ENCODE peak calls at places on chromosome 15, in ten cellular contexts. G is cardiac fibroblast, D is ascending aorta, Z is body of pancreas, R is uterus, Q is bronchial epithelial cell, H is foreskin fibroblast, I is prostate gland, X is left lung, E is lower lobe of right lung. N is an unnamed sample.

GRCh38 chr15:58297639-58298038 is 134.2 kb upstream of the LIPC start:
- DNase-seq in G (no peak), D (no peak), Z (no peak), R (no peak), Q (no peak), H (no peak), I (no peak), X (no peak), E (no peak), N (no peak)

GRCh38 chr15:101401286-101401685 is 88.2 kb downstream of the PCSK6 start:
- DNase-seq in G (no peak), D (no peak), Z (no peak), R (no peak), Q (no peak), H (no peak), I (no peak), X (no peak), E (no peak), N (no peak)

GRCh38 chr15:38509152-38509551 is 55.2 kb downstream of the FAM98B start:
- DNase-seq in G (no peak), D (no peak), Z (no peak), R (no peak), Q (no peak), H (no peak), I (no peak), X (no peak), E (no peak), N (no peak)

GRCh38 chr15:55775316-55775715 is 32.4 kb upstream of the PRTG start:
- DNase-seq in G (no peak), D (no peak), Z (no peak), R (no peak), Q (peak), H (peak), I (no peak), X (no peak), E (no peak), N (no peak)

GRCh38 chr15:87762110-87762509 is 494.4 kb downstream of the NTRK3 start:
- DNase-seq in G (peak), D (no peak), Z (no peak), R (no peak), Q (no peak), H (no peak), I (no peak), X (no peak), E (no peak), N (no peak)

GRCh38 chr15:93028632-93029612 is 60.1 kb downstream of the RGMA start:
- DNase-seq in G (peak), D (peak), Z (peak), R (peak), Q (peak), H (peak), I (peak), X (peak), E (peak), N (no peak)

GRCh38 chr15:51970132-51970817 is 1.3 kb downstream of the LEO1 start:
- DNase-seq in G (no peak), D (no peak), Z (no peak), R (no peak), Q (peak), H (no peak), I (no peak), X (no peak), E (no peak), N (no peak)

GRCh38 chr15:37079726-37080125 is 20.6 kb downstream of the MEIS2 start:
- DNase-seq in G (peak), D (no peak), Z (no peak), R (no peak), Q (no peak), H (no peak), I (no peak), X (no peak), E (no peak), N (no peak)

GRCh38 chr15:29613951-29614382 is 208.3 kb downstream of the TJP1 start:
- DNase-seq in G (no peak), D (no peak), Z (peak), R (no peak), Q (no peak), H (no peak), I (no peak), X (no peak), E (no peak), N (no peak)

GRCh38 chr15:83444936-83445335 is 2.2 kb upstream of the SH3GL3 start:
- DNase-seq in G (no peak), D (no peak), Z (no peak), R (no peak), Q (no peak), H (no peak), I (no peak), X (no peak), E (no peak), N (no peak)

GRCh38 chr15:101327147-101327740 is 32.2 kb upstream of the SNRPA1 start:
- DNase-seq in G (no peak), D (peak), Z (peak), R (no peak), Q (no peak), H (no peak), I (no peak), X (no peak), E (no peak), N (no peak)

GRCh38 chr15:54345827-54346226 is 367.6 kb downstream of the UNC13C start:
- DNase-seq in G (no peak), D (no peak), Z (no peak), R (no peak), Q (no peak), H (no peak), I (no peak), X (no peak), E (no peak), N (no peak)

GRCh38 chr15:65841121-65841930 is 28.0 kb upstream of the RAB11A start:
- DNase-seq in G (peak), D (peak), Z (no peak), R (no peak), Q (peak), H (peak), I (no peak), X (peak), E (peak), N (no peak)

GRCh38 chr15:82952156-82953081 is at the start of gene HOMER2:
- DNase-seq in G (peak), D (no peak), Z (peak), R (no peak), Q (no peak), H (no peak), I (peak), X (no peak), E (peak), N (no peak)

GRCh38 chr15:100601158-100601557 is 826 bp downstream of the LINS1 start:
- DNase-seq in G (peak), D (no peak), Z (no peak), R (no peak), Q (peak), H (no peak), I (no peak), X (peak), E (peak), N (no peak)

GRCh38 chr15:76865548-76865991 is 39.6 kb downstream of the SCAPER start:
- DNase-seq in G (no peak), D (no peak), Z (no peak), R (no peak), Q (peak), H (no peak), I (no peak), X (no peak), E (no peak), N (no peak)

GRCh38 chr15:31338318-31338878 is 11.8 kb downstream of the KLF13 start:
- DNase-seq in G (peak), D (no peak), Z (peak), R (peak), Q (no peak), H (no peak), I (no peak), X (peak), E (peak), N (no peak)

GRCh38 chr15:79970921-79971434 is at the start of gene BCL2A1:
- DNase-seq in G (peak), D (no peak), Z (no peak), R (no peak), Q (peak), H (peak), I (no peak), X (peak), E (no peak), N (peak)

GRCh38 chr15:74179983-74180688 is 6.6 kb downstream of the ISLR start:
- DNase-seq in G (peak), D (no peak), Z (no peak), R (peak), Q (no peak), H (peak), I (no peak), X (peak), E (peak), N (no peak)

GRCh38 chr15:27951191-27951890 is 147.8 kb downstream of the OCA2 start:
- DNase-seq in G (no peak), D (no peak), Z (no peak), R (no peak), Q (no peak), H (no peak), I (no peak), X (no peak), E (no peak), N (no peak)

GRCh38 chr15:77040673-77041072 is 30.2 kb downstream of the TSPAN3 start:
- DNase-seq in G (peak), D (no peak), Z (no peak), R (no peak), Q (no peak), H (no peak), I (no peak), X (no peak), E (no peak), N (no peak)

GRCh38 chr15:40769310-40770146 is at the start of gene C15orf62:
- DNase-seq in G (peak), D (peak), Z (no peak), R (peak), Q (peak), H (no peak), I (peak), X (peak), E (peak), N (no peak)

GRCh38 chr15:92600902-92601301 is 54.7 kb downstream of the FAM174B start:
- DNase-seq in G (no peak), D (no peak), Z (no peak), R (no peak), Q (no peak), H (no peak), I (no peak), X (no peak), E (no peak), N (no peak)

GRCh38 chr15:96220657-96221056 is 109.8 kb upstream of the NR2F2 start:
- DNase-seq in G (no peak), D (no peak), Z (no peak), R (no peak), Q (no peak), H (no peak), I (no peak), X (no peak), E (no peak), N (no peak)

GRCh38 chr15:100350434-100351226 is 8.9 kb upstream of the ADAMTS17 start:
- DNase-seq in G (peak), D (peak), Z (peak), R (peak), Q (peak), H (peak), I (peak), X (no peak), E (no peak), N (no peak)

GRCh38 chr15:33022629-33023028 is 171.9 kb downstream of the FMN1 start:
- DNase-seq in G (peak), D (no peak), Z (no peak), R (no peak), Q (peak), H (peak), I (peak), X (peak), E (peak), N (no peak)

GRCh38 chr15:33448961-33449611 is 138.3 kb downstream of the RYR3 start:
- DNase-seq in G (no peak), D (no peak), Z (peak), R (no peak), Q (peak), H (no peak), I (no peak), X (no peak), E (no peak), N (no peak)

GRCh38 chr15:96893159-96893906 is 562.8 kb downstream of the NR2F2 start:
- DNase-seq in G (peak), D (no peak), Z (no peak), R (peak), Q (peak), H (no peak), I (peak), X (no peak), E (no peak), N (no peak)

GRCh38 chr15:50135123-50135541 is 16.1 kb upstream of the ATP8B4 start:
- DNase-seq in G (no peak), D (no peak), Z (no peak), R (no peak), Q (no peak), H (no peak), I (no peak), X (no peak), E (no peak), N (no peak)

GRCh38 chr15:38555686-38556334 is 8.8 kb downstream of the RASGRP1 start:
- DNase-seq in G (no peak), D (no peak), Z (no peak), R (no peak), Q (peak), H (peak), I (no peak), X (no peak), E (no peak), N (no peak)

GRCh38 chr15:29183071-29183831 is 86.4 kb downstream of the NSMCE3 start:
- DNase-seq in G (no peak), D (no peak), Z (no peak), R (no peak), Q (peak), H (peak), I (no peak), X (no peak), E (no peak), N (no peak)

GRCh38 chr15:33963831-33964664 is 4.2 kb upstream of the CHRM5 start:
- DNase-seq in G (peak), D (no peak), Z (no peak), R (no peak), Q (peak), H (peak), I (no peak), X (no peak), E (no peak), N (peak)

GRCh38 chr15:76335851-76336253 is 721 bp upstream of the ISL2 start:
- DNase-seq in G (no peak), D (no peak), Z (no peak), R (no peak), Q (no peak), H (peak), I (no peak), X (no peak), E (no peak), N (no peak)

GRCh38 chr15:88394553-88395159 is 72.5 kb downstream of the MRPL46 start:
- DNase-seq in G (no peak), D (no peak), Z (no peak), R (no peak), Q (no peak), H (no peak), I (no peak), X (no peak), E (no peak), N (no peak)

GRCh38 chr15:28917791-28918140 is 32.0 kb downstream of the APBA2 start:
- DNase-seq in G (no peak), D (no peak), Z (no peak), R (no peak), Q (no peak), H (no peak), I (no peak), X (no peak), E (peak), N (no peak)

GRCh38 chr15:67501836-67502461 is 19.0 kb upstream of the C15orf61 start:
- DNase-seq in G (no peak), D (no peak), Z (no peak), R (no peak), Q (no peak), H (no peak), I (no peak), X (no peak), E (no peak), N (no peak)

GRCh38 chr15:67504061-67504460 is 16.9 kb upstream of the C15orf61 start:
- DNase-seq in G (no peak), D (no peak), Z (no peak), R (no peak), Q (no peak), H (peak), I (no peak), X (no peak), E (no peak), N (no peak)

GRCh38 chr15:67505675-67506572 is 15.0 kb upstream of the C15orf61 start:
- DNase-seq in G (no peak), D (no peak), Z (no peak), R (no peak), Q (no peak), H (no peak), I (no peak), X (no peak), E (no peak), N (no peak)

GRCh38 chr15:67504796-67505195 is 16.1 kb upstream of the C15orf61 start:
- DNase-seq in G (no peak), D (no peak), Z (no peak), R (peak), Q (no peak), H (peak), I (no peak), X (no peak), E (no peak), N (no peak)

GRCh38 chr15:67501177-67501835 is 19.6 kb upstream of the C15orf61 start:
- DNase-seq in G (peak), D (no peak), Z (no peak), R (no peak), Q (peak), H (peak), I (no peak), X (no peak), E (no peak), N (no peak)
- TF ChIP-seq CTCF in G (peak), D (peak), Z (peak), R (peak), Q (peak), H (peak), I (no peak), X (no peak), E (peak), N (peak)

DNA sequence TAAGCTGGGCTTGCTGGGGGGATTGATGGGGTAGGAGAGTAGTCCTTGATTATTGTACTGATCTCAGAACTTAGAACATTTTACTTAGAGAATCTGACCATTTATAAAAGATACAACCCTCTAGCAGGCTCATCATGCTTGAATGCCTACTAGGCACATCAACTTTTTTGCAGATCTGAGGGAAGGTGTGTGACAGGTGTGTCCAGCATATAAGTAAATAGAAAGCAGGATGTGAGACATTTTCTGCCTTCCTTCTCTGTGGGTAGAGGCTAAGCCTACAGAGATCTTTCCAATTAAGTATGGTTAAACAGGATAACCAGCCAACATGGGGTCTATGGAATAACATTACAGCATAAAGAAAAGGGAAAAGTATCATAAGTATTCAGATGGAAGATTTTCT is 159.1 kb downstream of the AKAP13 start:
- DNase-seq in G (no peak), D (no peak), Z (no peak), R (no peak), Q (no peak), H (no peak), I (no peak), X (no peak), E (no peak), N (no peak)
- H3K4me3 ChIP-seq in G (no peak), D (no peak), Z (no peak), R (no peak), Q (no peak), H (no peak), I (no peak), X (no peak), E (no peak), N (no peak)

DNA sequence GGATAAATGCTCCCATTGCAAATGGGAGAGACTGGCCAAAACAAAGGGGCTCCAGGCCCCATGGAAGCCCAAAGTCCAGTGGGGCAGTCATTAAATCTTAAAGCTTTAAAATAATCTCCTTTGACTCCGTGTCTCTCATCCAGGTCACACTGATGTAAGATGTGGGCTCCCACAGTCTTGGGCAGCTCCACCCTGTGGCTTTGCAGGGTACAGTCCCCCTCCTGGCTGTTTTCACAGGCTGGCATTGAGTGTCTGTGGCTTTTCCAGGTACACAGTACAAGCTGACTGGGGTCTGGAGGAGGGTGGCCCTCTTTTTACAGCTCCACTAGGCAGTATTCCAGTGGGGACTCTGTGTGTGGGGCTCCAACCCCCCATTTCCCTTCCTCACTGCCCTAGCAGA is 45.9 kb downstream of the NIPA2 start:
- DNase-seq in G (no peak), D (no peak), Z (no peak), R (no peak), Q (no peak), H (no peak), I (no peak), X (no peak), E (no peak), N (no peak)
- TF ChIP-seq CTCF in G (no peak), D (no peak), Z (no peak), R (no peak), Q (peak), H (no peak), I (no peak), X (no peak), E (no peak), N (peak)

GRCh38 chr15:78171864-78172472 is 22.8 kb downstream of the IDH3A start:
- DNase-seq in G (no peak), D (no peak), Z (no peak), R (no peak), Q (no peak), H (no peak), I (no peak), X (no peak), E (no peak), N (no peak)

GRCh38 chr15:78177447-78177873 is 28.3 kb downstream of the IDH3A start:
- DNase-seq in G (peak), D (no peak), Z (peak), R (no peak), Q (peak), H (peak), I (peak), X (no peak), E (no peak), N (no peak)

GRCh38 chr15:78175333-78175732 is 26.2 kb downstream of the IDH3A start:
- DNase-seq in G (no peak), D (no peak), Z (no peak), R (no peak), Q (no peak), H (no peak), I (no peak), X (no peak), E (no peak), N (no peak)

GRCh38 chr15:78170848-78171773 is 21.9 kb downstream of the IDH3A start:
- DNase-seq in G (no peak), D (no peak), Z (no peak), R (no peak), Q (no peak), H (no peak), I (peak), X (no peak), E (no peak), N (peak)

DNA sequence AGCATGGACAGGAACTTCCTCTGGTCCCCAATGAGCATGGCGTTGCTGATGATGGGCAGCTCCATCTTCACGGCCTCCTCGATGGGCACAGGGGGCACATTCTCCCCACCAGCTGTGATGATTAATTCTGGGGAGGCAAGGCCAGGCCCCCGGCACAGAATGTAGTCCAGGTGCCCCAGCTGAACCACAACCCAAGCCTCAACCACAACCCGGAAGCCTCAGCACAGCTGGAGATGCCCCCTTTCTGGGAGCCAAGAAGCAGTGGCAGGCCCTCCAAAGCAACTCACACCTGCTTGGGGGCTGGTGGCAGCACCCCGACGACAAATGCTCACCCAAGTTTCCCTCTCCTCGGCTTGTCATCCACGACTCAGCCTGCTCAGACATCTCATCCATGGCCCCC is 25.2 kb downstream of the IDH3A start:
- DNase-seq in G (no peak), D (no peak), Z (no peak), R (no peak), Q (no peak), H (no peak), I (no peak), X (no peak), E (no peak), N (no peak)
- H3K4me3 ChIP-seq in G (no peak), D (no peak), Z (no peak), R (no peak), Q (no peak), H (no peak), I (no peak), X (no peak), E (no peak), N (no peak)

GRCh38 chr15:62326460-62327011 is 161.5 kb upstream of the C2CD4B start:
- DNase-seq in G (no peak), D (no peak), Z (no peak), R (no peak), Q (peak), H (no peak), I (no peak), X (no peak), E (no peak), N (no peak)
- TF ChIP-seq CTCF in G (no peak), D (no peak), Z (no peak), R (no peak), Q (no peak), H (no peak), I (no peak), X (no peak), E (no peak), N (no peak)

GRCh38 chr15:90425726-90426346 is 37.8 kb downstream of the IQGAP1 start:
- DNase-seq in G (peak), D (no peak), Z (no peak), R (no peak), Q (no peak), H (no peak), I (no peak), X (no peak), E (no peak), N (no peak)

GRCh38 chr15:90427185-90427584 is 39.1 kb downstream of the IQGAP1 start:
- DNase-seq in G (no peak), D (no peak), Z (no peak), R (no peak), Q (no peak), H (no peak), I (no peak), X (no peak), E (no peak), N (no peak)

GRCh38 chr15:90421527-90421926 is 33.5 kb downstream of the IQGAP1 start:
- DNase-seq in G (no peak), D (no peak), Z (no peak), R (no peak), Q (no peak), H (no peak), I (no peak), X (no peak), E (no peak), N (no peak)

GRCh38 chr15:90422043-90422442 is 34.0 kb downstream of the IQGAP1 start:
- DNase-seq in G (no peak), D (no peak), Z (no peak), R (no peak), Q (no peak), H (no peak), I (no peak), X (no peak), E (no peak), N (no peak)

GRCh38 chr15:90423920-90424319 is 35.9 kb downstream of the IQGAP1 start:
- DNase-seq in G (peak), D (no peak), Z (no peak), R (no peak), Q (no peak), H (no peak), I (no peak), X (no peak), E (no peak), N (no peak)
- H3K4me3 ChIP-seq in G (no peak), D (no peak), Z (no peak), R (no peak), Q (no peak), H (no peak), I (no peak), X (no peak), E (no peak), N (no peak)

N was measured in GM12864.